ENCODE peak calls at places on chromosomes 6 and 20, in six cellular contexts. N, T, S, C, J and D are unnamed samples.

GRCh38 chr6:150452642-150453243 is 83.9 kb downstream of the IYD start:
- DNase-seq in N (no peak), T (no peak), S (no peak), C (peak), J (no peak), D (no peak)

GRCh38 chr6:6057442-6058053 is 50.8 kb upstream of the NRN1 start:
- DNase-seq in N (peak), T (peak), S (no peak), C (peak), J (no peak), D (no peak)

GRCh38 chr6:152595507-152595906 is 41.7 kb downstream of the SYNE1 start:
- DNase-seq in N (no peak), T (no peak), S (no peak), C (peak), J (no peak), D (no peak)

GRCh38 chr20:3156811-3157619 is 2.6 kb downstream of the FASTKD5 start:
- DNase-seq in N (peak), T (no peak), S (no peak), C (no peak), J (no peak), D (peak)

GRCh38 chr6:3001773-3002293 is 2.1 kb downstream of the NQO2 start:
- DNase-seq in N (peak), T (no peak), S (no peak), C (peak), J (no peak), D (peak)

GRCh38 chr6:39301606-39302005 is 12.6 kb downstream of the KCNK17 start:
- DNase-seq in N (no peak), T (no peak), S (no peak), C (no peak), J (no peak), D (no peak)

GRCh38 chr20:18004389-18005031 is 35.7 kb downstream of the MGME1 start:
- DNase-seq in N (no peak), T (peak), S (no peak), C (no peak), J (no peak), D (no peak)

GRCh38 chr6:10426781-10427279 is 12.0 kb upstream of the TFAP2A start:
- DNase-seq in N (no peak), T (no peak), S (no peak), C (no peak), J (no peak), D (no peak)

GRCh38 chr6:168037856-168038255 is 40.4 kb downstream of the KIF25 start:
- DNase-seq in N (no peak), T (no peak), S (no peak), C (no peak), J (no peak), D (no peak)

GRCh38 chr6:129683606-129684322 is 26.2 kb downstream of the ARHGAP18 start:
- DNase-seq in N (peak), T (peak), S (peak), C (no peak), J (peak), D (peak)

GRCh38 chr6:150186129-150186898 is 43.5 kb downstream of the PPP1R14C start:
- DNase-seq in N (no peak), T (no peak), S (no peak), C (no peak), J (no peak), D (no peak)

GRCh38 chr20:61876931-61877330 is 188.8 kb downstream of the TAF4 start:
- DNase-seq in N (no peak), T (no peak), S (no peak), C (no peak), J (no peak), D (no peak)

GRCh38 chr6:141726158-141726557 is 406.6 kb upstream of the GJE1 start:
- DNase-seq in N (no peak), T (peak), S (no peak), C (peak), J (no peak), D (no peak)

GRCh38 chr20:9520096-9520495 is 5.7 kb downstream of the LAMP5 start:
- DNase-seq in N (no peak), T (no peak), S (no peak), C (no peak), J (no peak), D (no peak)

GRCh38 chr20:60046011-60046413 is 87.8 kb downstream of the CDH26 start:
- DNase-seq in N (no peak), T (no peak), S (no peak), C (no peak), J (no peak), D (no peak)

GRCh38 chr6:46502486-46503119 is 11.4 kb upstream of the RCAN2 start:
- DNase-seq in N (no peak), T (no peak), S (no peak), C (no peak), J (no peak), D (no peak)

GRCh38 chr6:127289934-127290333 is 23.3 kb downstream of the RNF146 start:
- DNase-seq in N (no peak), T (no peak), S (no peak), C (no peak), J (no peak), D (no peak)

GRCh38 chr20:47487175-47487917 is 14.3 kb upstream of the NCOA3 start:
- DNase-seq in N (peak), T (no peak), S (peak), C (no peak), J (peak), D (peak)

GRCh38 chr20:20894753-20895152 is 182.3 kb upstream of the RALGAPA2 start:
- DNase-seq in N (no peak), T (no peak), S (no peak), C (no peak), J (no peak), D (no peak)

GRCh38 chr6:23244300-23244699 is 674.9 kb downstream of the HDGFL1 start:
- DNase-seq in N (no peak), T (peak), S (no peak), C (no peak), J (no peak), D (no peak)

GRCh38 chr6:4350571-4351505 is 215.5 kb upstream of the ECI2 start:
- DNase-seq in N (no peak), T (no peak), S (no peak), C (no peak), J (no peak), D (no peak)

GRCh38 chr6:33193619-33194018 is 1.4 kb upstream of the COL11A2 start:
- DNase-seq in N (no peak), T (no peak), S (no peak), C (no peak), J (no peak), D (no peak)

GRCh38 chr6:31203345-31203979 is 33.0 kb upstream of the POU5F1 start:
- DNase-seq in N (no peak), T (no peak), S (no peak), C (no peak), J (peak), D (no peak)

GRCh38 chr6:153126218-153126617 is 4.9 kb downstream of the RGS17 start:
- DNase-seq in N (no peak), T (no peak), S (no peak), C (no peak), J (no peak), D (no peak)

GRCh38 chr6:11202513-11203305 is 29.8 kb downstream of the NEDD9 start:
- DNase-seq in N (no peak), T (no peak), S (no peak), C (no peak), J (peak), D (peak)

GRCh38 chr20:2449386-2449785 is 21.2 kb downstream of the SNRPB start:
- DNase-seq in N (no peak), T (no peak), S (no peak), C (no peak), J (no peak), D (no peak)

GRCh38 chr6:41734666-41735426 is 562 bp downstream of the TFEB start:
- DNase-seq in N (peak), T (no peak), S (peak), C (peak), J (peak), D (peak)

GRCh38 chr6:34511923-34512737 is 44.0 kb downstream of the SPDEF start:
- DNase-seq in N (no peak), T (no peak), S (no peak), C (no peak), J (no peak), D (no peak)

GRCh38 chr20:25299801-25300200 is 51.9 kb downstream of the PYGB start:
- DNase-seq in N (no peak), T (no peak), S (no peak), C (no peak), J (no peak), D (no peak)

GRCh38 chr20:8018928-8019177 is 708 bp downstream of the TMX4 start:
- DNase-seq in N (peak), T (no peak), S (no peak), C (peak), J (peak), D (no peak)

GRCh38 chr20:57573176-57573575 is 12.3 kb downstream of the PCK1 start:
- DNase-seq in N (no peak), T (no peak), S (no peak), C (no peak), J (no peak), D (no peak)

GRCh38 chr20:40991181-40991889 is 37.3 kb upstream of the TOP1 start:
- DNase-seq in N (peak), T (no peak), S (no peak), C (no peak), J (peak), D (no peak)

GRCh38 chr20:63750807-63751470 is 11.4 kb downstream of the SLC2A4RG start:
- DNase-seq in N (peak), T (no peak), S (no peak), C (no peak), J (peak), D (peak)